ENCODE peak calls at places on chromosomes 7 and 10, in eight cellular contexts. O is adipocyte, P is HCT116, A is HepG2, I is IMR-90, H is fibroblast of lung, R is endodermal cell, E is neuronal stem cell. U is an unnamed sample. For H3K4me1, the result is how much of the 10 kb centered on the place peaks cover.

GRCh38 chr10:110311357-110311949 is 6.7 kb upstream of the SMNDC1 start:
- DNase-seq in A (peak), H (peak), P (peak), E (peak), I (peak), O (peak), R (peak), U (peak)

GRCh38 chr7:16446508-16446907 is 19.0 kb downstream of the SOSTDC1 start:
- DNase-seq in I (no peak), O (no peak), P (no peak), H (no peak), A (no peak), E (no peak), R (no peak), U (no peak)

GRCh38 chr7:71886066-71886465 is 526.1 kb downstream of the CALN1 start:
- DNase-seq in R (no peak), A (no peak), O (no peak), E (peak), H (no peak), P (no peak), I (no peak), U (no peak)

GRCh38 chr10:71297343-71297742 is 21.7 kb upstream of the SLC29A3 start:
- DNase-seq in I (no peak), H (no peak), O (no peak), E (no peak), A (no peak), R (no peak), P (no peak), U (no peak)

GRCh38 chr10:110852897-110853296 is 18.8 kb upstream of the PDCD4 start:
- DNase-seq in E (no peak), I (no peak), O (no peak), P (no peak), A (no peak), R (peak), H (no peak), U (no peak)

GRCh38 chr10:123150986-123151738 is 3.0 kb upstream of the BUB3 start:
- DNase-seq in H (peak), E (peak), A (no peak), O (peak), I (peak), P (no peak), R (peak), U (no peak)

GRCh38 chr10:5583525-5584175 is 58.9 kb downstream of the CALML3 start:
- DNase-seq in A (no peak), H (peak), I (no peak), R (peak), E (peak), P (no peak), O (no peak), U (peak)

GRCh38 chr7:38831262-38831661 is 77.7 kb downstream of the VPS41 start:
- DNase-seq in H (no peak), E (no peak), O (peak), R (no peak), P (no peak), A (no peak), I (no peak), U (no peak)

GRCh38 chr7:130144632-130145171 is 60.5 kb downstream of the TMEM209 start:
- DNase-seq in H (peak), E (no peak), I (peak), R (no peak), P (peak), A (peak), O (peak), U (no peak)

GRCh38 chr10:72243822-72244437 is 27.9 kb upstream of the ASCC1 start:
- DNase-seq in P (no peak), A (no peak), H (peak), I (peak), O (peak), E (no peak), R (no peak), U (no peak)

GRCh38 chr10:103980246-103980906 is 13.4 kb downstream of the SLK start:
- DNase-seq in I (peak), O (no peak), H (peak), R (no peak), E (no peak), A (no peak), P (no peak), U (no peak)

GRCh38 chr10:132667613-132668394 is 118.1 kb downstream of the NKX6-2 start:
- DNase-seq in I (peak), A (no peak), R (no peak), E (no peak), O (peak), H (peak), P (no peak), U (no peak)

GRCh38 chr7:74097937-74098614 is 14.5 kb downstream of the LIMK1 start:
- DNase-seq in A (no peak), E (no peak), R (no peak), I (peak), P (no peak), O (peak), H (peak), U (no peak)

GRCh38 chr7:99004216-99004615 is 125.9 kb downstream of the TRRAP start:
- DNase-seq in A (no peak), R (peak), E (no peak), P (no peak), H (peak), O (no peak), I (no peak), U (no peak)

GRCh38 chr7:5625938-5626337 is 155.5 kb downstream of the RNF216 start:
- DNase-seq in I (peak), A (no peak), O (peak), E (no peak), R (no peak), H (peak), P (peak), U (no peak)

GRCh38 chr7:129734400-129734799 is 122.9 kb downstream of the NRF1 start:
- DNase-seq in P (no peak), O (no peak), E (no peak), I (no peak), H (no peak), A (no peak), R (no peak), U (no peak)

GRCh38 chr10:60099998-60100747 is 193.8 kb upstream of the CCDC6 start:
- DNase-seq in O (peak), P (peak), H (peak), I (peak), E (peak), A (peak), R (no peak), U (peak)

GRCh38 chr7:69599211-69599878 is 1.1 kb downstream of the AUTS2 start:
- DNase-seq in E (peak), R (peak), O (peak), I (no peak), A (no peak), H (peak), P (no peak), U (no peak)

GRCh38 chr7:28055161-28055544 is 125.4 kb downstream of the JAZF1 start:
- DNase-seq in R (no peak), P (no peak), A (no peak), H (peak), E (no peak), I (peak), O (no peak), U (no peak)

GRCh38 chr10:48468866-48469511 is 135.9 kb downstream of the ARHGAP22 start:
- DNase-seq in O (no peak), A (no peak), R (peak), H (no peak), E (no peak), I (no peak), P (no peak), U (no peak)

GRCh38 chr10:102511562-102512274 is 7.9 kb downstream of the SUFU start:
- DNase-seq in H (no peak), O (no peak), E (no peak), A (no peak), R (no peak), P (no peak), I (no peak), U (peak)

GRCh38 chr10:124123141-124123540 is 29.7 kb upstream of the CHST15 start:
- DNase-seq in I (no peak), R (no peak), P (no peak), O (no peak), H (peak), E (no peak), A (no peak), U (no peak)

GRCh38 chr7:90180011-90180585 is 25.8 kb downstream of the STEAP1 start:
- DNase-seq in I (peak), O (peak), E (no peak), R (no peak), A (peak), H (peak), P (peak), U (peak)

GRCh38 chr10:17049195-17049594 is 80.4 kb downstream of the CUBN start:
- DNase-seq in H (no peak), E (no peak), I (no peak), O (no peak), A (no peak), P (no peak), R (no peak), U (no peak)

GRCh38 chr10:80461208-80462183 is 7.4 kb downstream of the TSPAN14 start:
- DNase-seq in R (no peak), O (peak), I (no peak), A (no peak), E (no peak), P (no peak), H (no peak), U (no peak)

GRCh38 chr10:104109908-104110662 is 11.9 kb upstream of the SFR1 start:
- DNase-seq in I (peak), A (peak), P (peak), O (peak), H (peak), E (no peak), R (no peak), U (no peak)

GRCh38 chr10:70176441-70176840 is 6.1 kb upstream of the SAR1A start:
- DNase-seq in O (no peak), P (no peak), A (no peak), I (peak), E (no peak), R (no peak), H (peak), U (no peak)

GRCh38 chr10:5887029-5887428 is 2.7 kb downstream of the ANKRD16 start:
- DNase-seq in H (no peak), A (no peak), O (peak), R (no peak), E (no peak), I (peak), P (no peak), U (no peak)

GRCh38 chr7:71255537-71256178 is 123.7 kb downstream of the GALNT17 start:
- DNase-seq in R (no peak), H (no peak), P (no peak), I (no peak), O (no peak), A (no peak), E (no peak), U (no peak)

GRCh38 chr7:137940656-137941518 is 61.0 kb downstream of the CREB3L2 start:
- DNase-seq in H (peak), O (peak), R (no peak), A (peak), E (no peak), P (no peak), I (peak), U (no peak)

GRCh38 chr7:158536871-158537865 is 50.5 kb downstream of the PTPRN2 start:
- DNase-seq in O (no peak), E (no peak), A (peak), R (peak), P (no peak), H (no peak), I (no peak), U (no peak)

DNA sequence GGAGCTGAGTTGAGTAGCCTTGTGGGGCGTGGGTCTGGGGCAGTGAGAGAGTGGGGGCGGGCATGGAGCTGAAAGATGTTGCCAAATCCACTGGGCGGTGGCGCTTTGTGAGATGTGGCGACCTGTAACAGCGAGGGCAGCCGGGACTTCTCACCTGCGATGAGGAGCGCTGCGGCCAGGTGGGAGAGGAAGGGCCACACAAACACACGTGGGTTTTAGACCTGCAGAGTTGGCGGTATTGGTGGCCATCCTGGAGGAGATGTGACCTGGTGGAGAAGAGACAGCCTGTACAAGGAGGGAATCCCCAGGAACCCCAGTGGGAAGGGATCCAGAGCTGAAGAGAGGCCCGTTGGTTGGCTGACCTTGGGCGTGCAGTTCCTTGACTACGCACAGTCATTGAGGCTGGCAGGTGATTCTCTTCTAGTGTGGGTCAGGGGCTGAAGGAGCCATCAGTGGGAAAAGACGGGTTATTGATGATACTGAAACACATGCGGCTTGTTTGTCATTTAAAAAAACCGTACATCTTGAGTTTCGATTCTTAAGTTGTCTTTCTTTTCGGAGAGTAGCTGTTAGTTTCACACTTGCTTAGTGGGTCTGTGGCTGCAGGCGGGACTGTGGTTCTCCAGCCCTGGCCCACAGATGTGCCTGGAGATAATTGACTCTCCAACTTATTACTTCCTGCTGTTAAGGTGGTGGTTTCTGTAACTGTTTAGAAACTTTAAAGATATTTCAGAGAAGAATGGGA is 2.4 kb downstream of the CHST12 start:
- DNase-seq in R (no peak), O (no peak), H (no peak), E (no peak), P (no peak), I (no peak), A (no peak), U (peak)
- H3K9ac ChIP-seq in R (no peak), O (no peak), H (no peak), E (no peak), P (no peak), I (no peak), A (no peak), U (peak)

GRCh38 chr7:112079671-112080070 is 126.5 kb downstream of the DOCK4 start:
- DNase-seq in R (no peak), P (no peak), A (no peak), H (peak), I (peak), O (peak), E (no peak), U (peak)

GRCh38 chr7:112083776-112084175 is 122.4 kb downstream of the DOCK4 start:
- DNase-seq in R (no peak), P (no peak), O (no peak), H (no peak), I (no peak), A (no peak), E (no peak), U (no peak)

GRCh38 chr7:112080974-112081373 is 125.2 kb downstream of the DOCK4 start:
- DNase-seq in R (no peak), E (no peak), I (peak), P (no peak), H (peak), O (no peak), A (no peak), U (peak)

GRCh38 chr7:112080441-112080840 is 125.8 kb downstream of the DOCK4 start:
- DNase-seq in H (peak), R (no peak), O (peak), I (peak), E (no peak), A (peak), P (no peak), U (peak)

DNA sequence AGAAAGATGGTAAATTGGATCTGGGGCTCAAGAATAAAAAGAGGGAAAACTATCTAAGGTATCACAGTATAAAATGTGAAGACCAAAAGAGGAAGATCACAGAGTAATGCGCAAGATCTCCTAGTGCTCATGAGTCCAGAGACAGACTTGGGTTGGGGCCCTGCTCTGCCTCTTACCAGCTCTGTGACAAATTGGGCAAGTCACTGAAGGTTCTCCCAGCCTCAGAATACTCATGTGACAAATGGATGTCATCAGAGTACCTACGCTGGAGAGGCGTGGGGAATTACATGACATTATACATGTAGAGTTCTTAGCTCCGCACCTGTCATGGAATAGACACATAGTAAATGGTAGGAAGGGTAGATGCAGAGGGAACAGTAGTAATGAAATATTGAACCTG is 124.4 kb downstream of the DOCK4 start:
- DNase-seq in A (no peak), H (no peak), I (no peak), P (no peak), R (no peak), O (no peak), E (no peak), U (no peak)
- H3K4me1 ChIP-seq in A (half or more), H (under half), I (under half), P (under half), R (under half), O (under half), E (under half), U (half or more)

GRCh38 chr7:521221-522070 is 1.8 kb upstream of the PDGFA start:
- DNase-seq in R (peak), E (no peak), P (no peak), I (peak), O (peak), H (peak), A (no peak), U (no peak)
- H3K9ac ChIP-seq in R (no peak), E (peak), P (peak), I (no peak), O (no peak), H (peak), A (no peak), U (no peak)

GRCh38 chr7:101998029-101998903 is 180.8 kb downstream of the CUX1 start:
- DNase-seq in H (no peak), O (no peak), A (no peak), R (no peak), I (no peak), E (no peak), P (no peak), U (no peak)

GRCh38 chr7:101996876-101997275 is 179.4 kb downstream of the CUX1 start:
- DNase-seq in O (no peak), P (no peak), R (no peak), H (no peak), A (no peak), I (no peak), E (no peak), U (no peak)

GRCh38 chr7:101996131-101996691 is 178.8 kb downstream of the CUX1 start:
- DNase-seq in R (no peak), I (no peak), A (no peak), O (no peak), P (no peak), H (no peak), E (no peak), U (no peak)

GRCh38 chr7:101993311-101993710 is 175.9 kb downstream of the CUX1 start:
- DNase-seq in P (no peak), I (no peak), E (no peak), R (no peak), A (no peak), H (no peak), O (no peak), U (no peak)

DNA sequence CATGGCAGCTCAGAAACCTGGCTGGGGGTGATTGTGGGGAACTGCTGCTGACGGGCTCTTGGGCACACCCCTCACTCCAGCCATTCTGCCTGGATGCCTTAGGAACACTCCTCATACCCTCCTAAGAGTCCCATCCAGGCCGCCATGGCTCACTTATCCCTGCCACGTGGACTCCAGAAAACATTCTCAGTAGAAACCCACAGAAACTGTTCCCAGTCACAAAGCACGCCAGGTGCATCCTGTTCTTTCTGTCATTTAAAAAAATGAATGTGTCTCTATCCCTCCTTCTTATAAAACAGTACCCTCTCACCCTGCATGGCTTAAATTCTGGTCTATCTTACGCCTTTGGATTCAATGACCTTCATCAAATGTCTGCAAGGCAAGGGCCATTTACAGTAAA is 177.7 kb downstream of the CUX1 start:
- DNase-seq in O (no peak), H (no peak), I (no peak), A (no peak), R (no peak), E (no peak), P (no peak), U (peak)
- H3K4me1 ChIP-seq in O (under half), H (under half), I (under half), A (under half), R (under half), E (under half), P (under half), U (under half)

DNA sequence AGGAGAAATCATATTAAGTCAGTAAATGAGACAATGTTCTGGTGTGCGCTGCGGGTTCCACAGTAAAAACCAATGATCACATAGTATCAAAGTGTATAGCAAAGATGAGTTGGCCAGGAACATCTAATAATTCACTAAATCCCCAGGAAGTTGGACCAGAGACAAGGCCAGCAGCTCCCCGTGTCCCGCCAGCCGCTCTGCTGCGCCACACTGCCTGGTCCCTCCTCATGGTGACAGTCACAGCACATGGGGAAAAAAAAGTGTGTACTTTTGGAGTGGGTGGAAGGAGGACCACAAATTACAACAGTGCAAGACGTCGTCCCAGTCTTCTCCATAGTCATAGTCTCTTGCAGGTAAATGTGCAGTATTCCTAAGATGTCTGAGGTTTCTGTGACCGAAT is 239.0 kb upstream of the RNF32 start:
- DNase-seq in H (no peak), A (no peak), R (no peak), O (no peak), I (no peak), E (no peak), P (no peak), U (no peak)
- H3K9ac ChIP-seq in H (no peak), A (no peak), R (no peak), O (no peak), I (no peak), E (no peak), P (no peak), U (peak)

GRCh38 chr7:1694551-1694950 is 24.5 kb downstream of the ELFN1 start:
- DNase-seq in H (no peak), R (no peak), O (no peak), I (no peak), A (no peak), P (no peak), E (no peak), U (no peak)

GRCh38 chr7:1694981-1695511 is 25.0 kb downstream of the ELFN1 start:
- DNase-seq in E (no peak), P (no peak), I (no peak), H (no peak), A (no peak), R (peak), O (no peak), U (no peak)

GRCh38 chr7:1692500-1693418 is 22.7 kb downstream of the ELFN1 start:
- DNase-seq in I (no peak), R (no peak), H (no peak), P (no peak), A (no peak), E (no peak), O (no peak), U (no peak)

GRCh38 chr7:1693991-1694524 is 24.0 kb downstream of the ELFN1 start:
- DNase-seq in O (peak), P (no peak), E (peak), H (peak), R (peak), I (peak), A (no peak), U (no peak)

DNA sequence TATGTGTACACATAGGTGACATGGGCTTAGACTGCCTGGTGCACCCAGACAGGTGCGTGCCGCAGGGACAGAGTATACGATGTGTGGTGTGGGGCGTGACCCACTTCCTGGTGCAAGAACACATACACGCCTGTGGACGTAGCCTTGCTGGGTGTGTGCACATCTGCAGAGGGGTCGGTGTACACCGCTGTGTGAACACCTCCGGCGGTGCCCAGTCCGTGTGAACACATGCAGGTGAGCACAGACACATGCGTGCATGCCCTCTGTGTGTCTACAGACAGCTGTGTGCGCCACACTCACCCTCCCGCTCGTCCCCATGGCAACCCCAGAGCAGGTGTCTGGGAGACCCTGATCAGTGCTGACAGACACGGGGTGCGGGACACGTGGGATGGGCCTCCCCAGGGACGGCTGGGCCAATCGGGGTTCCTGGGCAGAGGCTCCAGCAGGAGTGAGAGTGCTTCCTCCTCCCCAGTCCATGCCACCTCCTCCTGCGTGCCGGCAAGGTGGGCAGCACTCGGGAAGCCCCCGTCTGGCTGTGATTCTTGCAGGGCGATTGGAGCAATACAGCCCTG is 23.4 kb downstream of the ELFN1 start:
- DNase-seq in I (no peak), P (no peak), R (peak), E (no peak), H (no peak), A (no peak), O (no peak), U (no peak)
- H3K4me1 ChIP-seq in I (under half), P (under half), R (under half), E (under half), H (under half), A (under half), O (under half), U (under half)